ENCODE peak calls at places on chromosomes 4 and X, in ten cellular contexts. Y is CD8-positive, alpha-beta T cell; M is activated CD8-positive, alpha-beta memory T cell treated with anti-CD3 and anti-CD28 coated beads for 48 hours; N is astrocyte of the spinal cord; Z is H9; O is HuH-7; A is activated effector memory CD4-positive, alpha-beta T cell treated with Interleukin-2 at 50 U/mL for 16 hours; Q is stimulated activated CD8-positive, alpha-beta memory T cell treated with anti-CD3 and anti-CD28 coated beads, Interleukin-15, amount 100 ng/mL, for 24 hours; L is NCI-H2081; D is NCI-H2171 treated with DMSO at 0.1 percent for 48 hours. H is an unnamed sample.

GRCh38 chrX:134548844-134549205 is 88.9 kb downstream of the HPRT1 start:
- DNase-seq in O (no peak), A (no peak), N (no peak), Q (no peak), L (no peak), D (no peak), Z (no peak), M (no peak), Y (no peak), H (no peak)

GRCh38 chr4:127810551-127810950 is 28.4 kb downstream of the HSPA4L start:
- DNase-seq in Z (no peak), A (no peak), Y (no peak), O (no peak), L (no peak), D (no peak), N (no peak), M (no peak), Q (no peak), H (no peak)

GRCh38 chr4:109184421-109184956 is 118.0 kb downstream of the COL25A1 start:
- DNase-seq in A (no peak), N (no peak), Y (no peak), Q (no peak), D (no peak), Z (no peak), M (no peak), O (no peak), L (no peak), H (no peak)

GRCh38 chrX:103157511-103158316 is 57.2 kb upstream of the BEX4 start:
- DNase-seq in Y (no peak), O (peak), D (peak), A (no peak), N (peak), Q (no peak), Z (no peak), M (no peak), L (peak), H (no peak)

GRCh38 chr4:1300466-1301455 is 11.1 kb downstream of the MAEA start:
- DNase-seq in L (no peak), D (no peak), N (peak), Y (no peak), M (no peak), Q (no peak), O (no peak), Z (no peak), A (no peak), H (no peak)

GRCh38 chr4:89788243-89789072 is 48.5 kb downstream of the SNCA start:
- DNase-seq in D (peak), A (no peak), Z (no peak), Q (no peak), L (no peak), Y (no peak), N (peak), M (no peak), O (no peak), H (no peak)

GRCh38 chr4:48967626-48968025 is 18.4 kb upstream of the CWH43 start:
- DNase-seq in M (no peak), O (no peak), N (peak), Y (no peak), Z (no peak), D (no peak), L (no peak), A (no peak), Q (no peak), H (no peak)

GRCh38 chrX:110167952-110168451 is 149.9 kb downstream of the AMMECR1 start:
- DNase-seq in D (no peak), Q (no peak), O (peak), Y (peak), M (peak), Z (peak), A (peak), L (no peak), N (no peak), H (no peak)

GRCh38 chrX:2828404-2829065 is at the start of gene GYG2:
- DNase-seq in Z (peak), O (peak), D (no peak), A (no peak), M (no peak), N (peak), Q (no peak), Y (no peak), L (no peak), H (peak)

GRCh38 chr4:8744083-8744805 is 127.4 kb downstream of the HMX1 start:
- DNase-seq in Z (peak), Y (no peak), L (no peak), A (no peak), D (no peak), Q (no peak), O (no peak), N (no peak), M (no peak), H (peak)

GRCh38 chr4:131098976-131099375 is 2003.0 kb downstream of the C4orf33 start:
- DNase-seq in M (no peak), O (no peak), Z (no peak), L (no peak), D (no peak), N (no peak), Y (no peak), A (no peak), Q (no peak), H (no peak)

GRCh38 chrX:57607295-57608187 is 15.7 kb downstream of the ZXDB start:
- DNase-seq in L (no peak), A (no peak), Q (no peak), N (no peak), D (no peak), M (no peak), O (no peak), Z (no peak), Y (no peak), H (no peak)

GRCh38 chr4:74446896-74447295 is 2.0 kb downstream of the AREG start:
- DNase-seq in Y (no peak), Z (no peak), Q (no peak), M (no peak), O (no peak), A (no peak), N (no peak), D (no peak), L (no peak), H (no peak)

GRCh38 chr4:84870398-84871163 is 95.9 kb downstream of the WDFY3 start:
- DNase-seq in Y (no peak), M (no peak), Q (no peak), Z (peak), L (no peak), O (no peak), A (no peak), D (no peak), N (peak), H (no peak)

GRCh38 chrX:131854586-131854985 is 168.5 kb upstream of the STK26 start:
- DNase-seq in M (no peak), O (no peak), Q (no peak), D (peak), Y (no peak), L (no peak), N (peak), A (no peak), Z (no peak), H (no peak)

GRCh38 chr4:1520145-1520661 is 114.0 kb upstream of the NKX1-1 start:
- DNase-seq in O (no peak), D (no peak), A (no peak), Q (no peak), Z (no peak), L (no peak), M (no peak), N (no peak), Y (no peak), H (no peak)

GRCh38 chr4:54840992-54841768 is 183.4 kb downstream of the KIT start:
- DNase-seq in Y (no peak), M (no peak), N (peak), D (no peak), Z (no peak), A (no peak), Q (no peak), L (no peak), O (no peak), H (no peak)

GRCh38 chr4:111639876-111640275 is 505.4 kb upstream of the FAM241A start:
- DNase-seq in N (no peak), M (no peak), Y (no peak), A (no peak), Z (no peak), L (no peak), D (no peak), O (no peak), Q (no peak), H (no peak)

GRCh38 chrX:116278819-116279218 is 108.3 kb downstream of the AGTR2 start:
- DNase-seq in L (no peak), Z (no peak), D (no peak), A (no peak), Y (no peak), Q (no peak), O (no peak), M (no peak), N (no peak), H (no peak)

GRCh38 chrX:44082829-44083228 is 109.6 kb upstream of the NDP start:
- DNase-seq in Q (no peak), D (no peak), A (no peak), L (no peak), M (no peak), N (no peak), O (no peak), Y (no peak), Z (no peak), H (peak)

GRCh38 chr4:4787421-4787820 is 72.0 kb upstream of the MSX1 start:
- DNase-seq in A (no peak), M (no peak), Z (no peak), D (no peak), Y (no peak), N (no peak), O (no peak), Q (no peak), L (no peak), H (no peak)

GRCh38 chrX:115410731-115411435 is 121.4 kb downstream of the LUZP4 start:
- DNase-seq in L (no peak), M (no peak), Z (no peak), Q (no peak), A (no peak), N (no peak), Y (no peak), O (no peak), D (no peak), H (no peak)

GRCh38 chr4:186712690-186713089 is 11.0 kb downstream of the FAT1 start:
- DNase-seq in Q (no peak), O (no peak), D (no peak), A (no peak), Y (no peak), Z (no peak), M (no peak), N (no peak), L (no peak), H (no peak)

GRCh38 chr4:7649741-7650531 is 215.2 kb upstream of the PSAPL1 start:
- DNase-seq in D (no peak), L (no peak), M (peak), Q (peak), N (peak), Y (peak), A (peak), Z (no peak), O (no peak), H (no peak)

GRCh38 chr4:154314248-154314647 is 177.4 kb downstream of the DCHS2 start:
- DNase-seq in O (peak), M (no peak), N (peak), L (no peak), Y (no peak), Z (no peak), A (no peak), Q (no peak), D (no peak), H (no peak)

GRCh38 chr4:168765726-168766125 is 244.3 kb downstream of the CBR4 start:
- DNase-seq in D (no peak), Y (no peak), N (peak), O (no peak), M (no peak), L (no peak), A (no peak), Z (no peak), Q (no peak), H (no peak)

GRCh38 chrX:41240504-41240903 is 93.5 kb upstream of the DDX3X start:
- DNase-seq in O (no peak), Y (no peak), N (no peak), D (no peak), Q (no peak), Z (no peak), A (no peak), M (no peak), L (no peak), H (no peak)

H was measured in type B pancreatic cell.